ENCODE peak calls at places on chromosomes 5 and 9, in five cellular contexts. K is lower leg skin, I is Calu3, C is heart right ventricle, W is foreskin fibroblast. L is an unnamed sample.
A peak's percentile ranks its signal among the peaks of the same experiment; 100 is the strongest.

GRCh38 chr5:76737131-76737556 is 21.2 kb downstream of the F2R start:
- DNase-seq in K (no peak), I (no peak), C (no peak), W (peak; percentile 32), L (no peak)

GRCh38 chr5:35815089-35815936 is 41.4 kb upstream of the IL7R start:
- DNase-seq in K (no peak), I (no peak), C (no peak), W (no peak), L (no peak)

GRCh38 chr5:139562847-139563246 is 1.7 kb downstream of the UBE2D2 start:
- DNase-seq in K (no peak), I (no peak), C (no peak), W (no peak), L (no peak)

GRCh38 chr5:43619911-43620310 is 16.9 kb downstream of the NNT start:
- DNase-seq in K (no peak), I (no peak), C (no peak), W (no peak), L (no peak)

GRCh38 chr9:96209407-96210031 is 92.5 kb downstream of the HSD17B3 start:
- DNase-seq in K (peak; percentile 79), I (no peak), C (no peak), W (peak; percentile 79), L (peak; percentile 19)

GRCh38 chr5:151051931-151052608 is 28.8 kb downstream of the TNIP1 start:
- DNase-seq in K (no peak), I (no peak), C (no peak), W (no peak), L (no peak)

GRCh38 chr5:41831155-41831554 is 39.1 kb downstream of the OXCT1 start:
- DNase-seq in K (no peak), I (no peak), C (no peak), W (no peak), L (no peak)

GRCh38 chr5:130514984-130515690 is 610.9 kb downstream of the CHSY3 start:
- DNase-seq in K (no peak), I (no peak), C (no peak), W (peak; percentile 42), L (peak; percentile 8)

GRCh38 chr5:123545506-123545905 is 33.5 kb downstream of the CSNK1G3 start:
- DNase-seq in K (no peak), I (peak; percentile 25), C (no peak), W (peak; percentile 46), L (no peak)

GRCh38 chr5:54845567-54845941 is 139.8 kb downstream of the ESM1 start:
- DNase-seq in K (no peak), I (no peak), C (no peak), W (peak; percentile 73), L (no peak)

GRCh38 chr5:61320860-61321259 is 11.2 kb upstream of the ZSWIM6 start:
- DNase-seq in K (no peak), I (no peak), C (no peak), W (no peak), L (no peak)

GRCh38 chr5:130981663-130982062 is 183.4 kb downstream of the HINT1 start:
- DNase-seq in K (no peak), I (no peak), C (no peak), W (no peak), L (no peak)

GRCh38 chr9:128136816-128137793 is 9.6 kb upstream of the PTGES2 start:
- DNase-seq in K (no peak), I (peak; percentile 57), C (peak; percentile 6), W (peak; percentile 25), L (no peak)

GRCh38 chr5:180950291-180950949 is 38.2 kb upstream of the BTNL3 start:
- DNase-seq in K (no peak), I (no peak), C (no peak), W (peak; percentile 3), L (no peak)

GRCh38 chr9:36336511-36336910 is 63.6 kb downstream of the RNF38 start:
- DNase-seq in K (no peak), I (no peak), C (no peak), W (peak; percentile 27), L (no peak)

GRCh38 chr5:133606835-133607234 is 5.5 kb downstream of the FSTL4 start:
- DNase-seq in K (no peak), I (no peak), C (no peak), W (no peak), L (no peak)

GRCh38 chr9:14358523-14358922 is 44.6 kb upstream of the NFIB start:
- DNase-seq in K (no peak), I (no peak), C (no peak), W (peak; percentile 70), L (no peak)

GRCh38 chr5:12870870-12871539 is 966.8 kb upstream of the CTNND2 start:
- DNase-seq in K (no peak), I (no peak), C (no peak), W (no peak), L (no peak)

GRCh38 chr9:78905387-78905786 is 608.5 kb downstream of the PSAT1 start:
- DNase-seq in K (no peak), I (no peak), C (no peak), W (no peak), L (no peak)

GRCh38 chr9:90706230-90706629 is 63.6 kb upstream of the DIRAS2 start:
- DNase-seq in K (no peak), I (no peak), C (no peak), W (no peak), L (no peak)

GRCh38 chr9:114652776-114653555 is 4.6 kb downstream of the TEX53 start:
- DNase-seq in K (no peak), I (no peak), C (no peak), W (peak; percentile 65), L (no peak)

GRCh38 chr9:86408121-86408520 is 53.9 kb upstream of the TUT7 start:
- DNase-seq in K (no peak), I (no peak), C (no peak), W (peak; percentile 75), L (no peak)

GRCh38 chr5:180790020-180790419 is 12.6 kb downstream of the MGAT1 start:
- DNase-seq in K (no peak), I (no peak), C (no peak), W (no peak), L (no peak)

GRCh38 chr5:35904443-35905132 is 33.8 kb downstream of the CAPSL start:
- DNase-seq in K (no peak), I (no peak), C (no peak), W (no peak), L (no peak)

GRCh38 chr9:115999498-115999897 is 154.1 kb upstream of the PAPPA start:
- DNase-seq in K (no peak), I (no peak), C (no peak), W (peak; percentile 65), L (no peak)

GRCh38 chr9:98783518-98784226 is 12.7 kb downstream of the ANKS6 start:
- DNase-seq in K (peak; percentile 10), I (no peak), C (no peak), W (no peak), L (no peak)

GRCh38 chr9:135524130-135524861 is 3.1 kb downstream of the LCN1 start:
- DNase-seq in K (no peak), I (no peak), C (no peak), W (peak; percentile 50), L (no peak)

GRCh38 chr5:50445281-50445949 is 4.3 kb upstream of the EMB start:
- DNase-seq in K (no peak), I (no peak), C (no peak), W (no peak), L (no peak)

GRCh38 chr5:55471468-55471867 is 63.3 kb downstream of the PLPP1 start:
- DNase-seq in K (no peak), I (peak; percentile 12), C (no peak), W (no peak), L (no peak)

GRCh38 chr9:109771796-109772525 is 8.0 kb upstream of the PALM2AKAP2 start:
- DNase-seq in K (no peak), I (no peak), C (peak; percentile 64), W (no peak), L (no peak)

GRCh38 chr9:114869845-114870244 is 60.5 kb downstream of the TNFSF8 start:
- DNase-seq in K (no peak), I (peak; percentile 61), C (no peak), W (no peak), L (no peak)

GRCh38 chr5:60576425-60576824 is 123.5 kb downstream of the DEPDC1B start:
- DNase-seq in K (no peak), I (no peak), C (no peak), W (no peak), L (no peak)

GRCh38 chr5:159203351-159203750 is 6.0 kb downstream of the RNF145 start:
- DNase-seq in K (no peak), I (no peak), C (no peak), W (no peak), L (no peak)

GRCh38 chr5:154701181-154701580 is 54.0 kb upstream of the LARP1 start:
- DNase-seq in K (no peak), I (no peak), C (no peak), W (no peak), L (no peak)

DNA sequence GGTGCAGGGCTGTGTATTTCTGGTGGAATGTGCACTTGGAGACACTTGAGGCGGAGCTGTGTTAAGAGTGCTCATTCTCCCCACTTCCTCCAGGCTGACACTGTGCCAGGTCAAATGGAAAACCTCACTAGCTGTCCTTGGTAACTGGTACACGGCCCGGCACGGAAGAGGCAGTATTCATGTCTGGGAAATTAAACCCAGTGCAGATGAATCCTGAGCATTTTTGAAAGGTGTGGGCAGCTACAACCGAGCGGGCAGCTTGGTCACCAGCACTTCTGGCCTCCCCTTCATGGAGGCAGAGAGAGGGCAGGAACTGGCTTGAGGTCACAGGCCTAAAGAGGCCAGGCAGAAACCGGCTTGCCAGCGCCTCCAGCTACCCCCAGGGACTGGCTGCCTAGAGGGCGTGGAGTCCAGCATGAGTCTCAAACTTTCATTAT is 1.6 kb downstream of the CLPTM1L start:
- DNase-seq in K (no peak), I (no peak), C (no peak), W (no peak), L (no peak)
- TF ChIP-seq CTCF in K (no peak), I (no peak), C (no peak), W (no peak), L (no peak)

GRCh38 chr5:127313847-127314473 is 23.4 kb downstream of the MEGF10 start:
- DNase-seq in K (peak; percentile 48), I (peak; percentile 82), C (peak; percentile 48), W (peak; percentile 73), L (no peak)
- TF ChIP-seq CTCF in K (no peak), I (peak; percentile 83), C (peak; percentile 81), W (peak; percentile 84), L (peak; percentile 80)

DNA sequence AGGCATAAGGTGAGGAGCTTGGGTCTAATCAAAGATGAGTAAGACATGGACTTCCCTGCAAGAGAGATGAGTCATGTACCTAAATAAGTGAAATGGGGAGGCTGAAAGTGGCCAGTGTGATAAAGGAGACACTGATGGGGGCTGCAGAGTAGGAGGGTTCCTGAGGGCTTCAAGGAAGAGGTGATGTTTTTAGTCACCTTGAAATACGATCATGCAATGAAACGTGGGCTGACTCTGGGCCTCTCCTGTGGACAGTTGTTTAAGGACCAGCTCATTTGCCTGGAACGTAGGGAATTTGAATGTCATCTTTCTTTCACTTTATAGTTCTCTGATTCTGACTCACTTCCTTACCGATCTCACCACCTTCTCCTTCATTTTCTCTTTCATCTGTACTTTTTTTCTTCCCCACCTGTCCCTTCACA is 49.6 kb upstream of the CPLX2 start:
- DNase-seq in K (no peak), I (no peak), C (no peak), W (no peak), L (no peak)
- TF ChIP-seq CTCF in K (no peak), I (no peak), C (no peak), W (no peak), L (no peak)

DNA sequence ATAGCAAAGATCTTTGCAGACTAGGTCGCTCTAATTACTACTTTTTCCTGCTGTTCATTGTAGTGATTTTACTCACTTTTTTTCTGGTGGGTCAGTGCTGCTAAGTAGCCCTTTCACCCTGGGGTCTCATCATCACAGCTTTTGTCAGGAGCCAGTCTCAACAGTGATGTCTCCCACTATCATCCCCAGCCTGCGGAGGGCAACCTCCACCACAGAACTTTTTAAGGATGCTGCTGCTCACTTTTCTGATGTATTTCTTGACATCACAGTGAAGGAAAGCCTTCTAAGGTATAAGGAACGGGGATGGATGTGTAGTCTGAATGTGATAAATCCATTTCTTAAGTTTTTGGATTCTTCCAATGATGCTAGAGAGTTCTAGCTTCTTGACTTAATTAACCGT is 242.5 kb upstream of the RIOK2 start:
- DNase-seq in K (no peak), I (no peak), C (no peak), W (peak; percentile 58), L (no peak)
- TF ChIP-seq CTCF in K (no peak), I (no peak), C (peak; percentile 26), W (peak; percentile 35), L (peak; percentile 45)